ENCODE peak calls at places on chromosomes 5 and 9, in ten cellular contexts. B is breast epithelium, Q is A549, O is H1, U is endothelial cell of umbilical vein, Y is heart left ventricle, X is testis, P is ovary, R is uterus, E is adrenal gland. L is an unnamed sample.

GRCh38 chr5:41246376-41246775 is 33.0 kb upstream of the C6 start:
- DNase-seq in R (peak; percentile 32), U (no peak), Q (peak; percentile 29), B (no peak), X (no peak), P (no peak), O (no peak), E (no peak), Y (no peak), L (no peak)

GRCh38 chr5:29367176-29367833 is 1826.2 kb upstream of the CDH6 start:
- DNase-seq in Q (peak; percentile 3), Y (no peak), O (no peak), E (no peak), B (no peak), X (peak; percentile 54), P (no peak), R (no peak), U (no peak), L (no peak)

GRCh38 chr9:117375956-117376355 is 38.9 kb downstream of the ASTN2 start:
- DNase-seq in O (no peak), Y (no peak), P (no peak), Q (no peak), X (no peak), B (no peak), U (no peak), E (no peak), R (no peak), L (no peak)

GRCh38 chr5:43193952-43194321 is 1.9 kb downstream of the NIM1K start:
- DNase-seq in O (no peak), Q (no peak), E (no peak), B (no peak), Y (no peak), P (no peak), R (no peak), U (no peak), X (no peak), L (no peak)

GRCh38 chr9:130835441-130836298 is 616 bp downstream of the ABL1 start:
- DNase-seq in Q (peak; percentile 61), Y (peak; percentile 67), U (peak; percentile 49), P (peak; percentile 79), B (no peak), O (no peak), E (peak; percentile 53), X (peak; percentile 60), R (no peak), L (no peak)

GRCh38 chr5:170752257-170753215 is 31.0 kb upstream of the GABRP start:
- DNase-seq in X (no peak), Y (peak; percentile 40), E (no peak), B (peak; percentile 69), R (no peak), P (no peak), U (no peak), Q (no peak), O (no peak), L (no peak)

GRCh38 chr9:135296783-135297715 is 182.5 kb upstream of the PPP1R26 start:
- DNase-seq in R (no peak), Y (no peak), B (no peak), O (no peak), P (no peak), E (no peak), Q (no peak), X (no peak), U (no peak), L (peak; percentile 50)

GRCh38 chr9:87853843-87854242 is 28.8 kb upstream of the SPATA31E1 start:
- DNase-seq in B (no peak), R (no peak), Q (no peak), E (no peak), X (no peak), P (no peak), U (no peak), Y (no peak), O (no peak), L (no peak)

GRCh38 chr5:76790632-76791290 is 28.1 kb upstream of the F2RL1 start:
- DNase-seq in R (no peak), X (no peak), Q (peak; percentile 94), O (no peak), E (peak; percentile 34), P (no peak), B (no peak), U (peak; percentile 98), Y (peak; percentile 36), L (no peak)

GRCh38 chr5:172299916-172300439 is 16.4 kb upstream of the UBTD2 start:
- DNase-seq in Y (no peak), P (no peak), Q (no peak), O (no peak), B (no peak), E (no peak), U (no peak), R (no peak), X (no peak), L (no peak)

GRCh38 chr5:96476654-96477053 is 43.6 kb upstream of the PCSK1 start:
- DNase-seq in B (no peak), E (no peak), Q (no peak), Y (no peak), X (no peak), U (peak; percentile 67), R (no peak), O (no peak), P (no peak), L (no peak)

GRCh38 chr5:174720066-174720611 is 4.2 kb upstream of the MSX2 start:
- DNase-seq in B (no peak), O (no peak), R (no peak), U (no peak), P (no peak), E (no peak), Y (no peak), X (no peak), Q (no peak), L (no peak)

DNA sequence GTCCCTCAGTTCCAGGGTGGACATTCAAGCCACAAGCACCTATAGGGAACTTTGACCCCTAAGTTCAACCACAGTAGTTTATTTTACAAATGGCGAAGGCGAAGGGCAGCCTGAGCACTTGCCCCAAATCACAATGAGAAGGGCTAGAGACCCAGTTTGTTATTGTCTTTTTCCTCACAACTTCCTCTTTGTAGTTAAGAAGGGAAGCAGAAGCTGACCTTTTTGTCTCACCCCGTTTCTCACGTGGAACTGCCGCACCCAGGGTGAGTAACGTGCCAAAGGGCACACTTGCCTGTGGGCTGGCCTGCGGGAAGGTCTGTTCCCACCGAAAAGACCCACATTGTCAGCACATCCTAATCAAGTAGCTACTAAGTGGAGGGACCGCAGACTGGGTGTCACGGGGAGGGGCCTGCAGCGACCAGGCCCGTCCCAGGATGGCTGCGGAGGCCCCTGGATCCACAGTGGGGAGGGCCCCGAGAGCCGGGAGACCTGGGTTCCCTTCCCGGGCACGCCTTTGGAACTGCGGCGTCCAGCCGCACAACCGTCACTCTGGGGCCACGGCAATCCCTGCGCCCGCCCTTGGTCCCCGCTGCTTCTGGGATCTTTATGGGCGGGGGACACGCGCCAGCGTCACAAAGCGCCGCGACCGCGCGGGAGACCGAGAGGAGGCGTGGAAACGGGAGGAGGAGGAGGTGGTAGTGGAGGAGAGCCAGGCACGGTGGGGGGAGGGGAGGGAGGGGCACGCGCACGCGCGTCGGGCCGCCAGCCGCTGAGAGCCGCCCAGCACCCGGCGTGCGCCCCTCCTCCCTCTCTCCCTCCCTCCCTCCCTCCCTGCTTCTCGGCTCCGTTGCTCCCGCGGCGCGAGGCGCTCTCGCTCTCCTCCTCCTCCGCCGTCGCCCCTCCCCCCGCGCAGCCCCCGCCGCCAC is at the start of gene UBE2R2:
- DNase-seq in R (peak; percentile 89), B (peak; percentile 82), Y (peak; percentile 95), O (peak; percentile 60), E (peak; percentile 94), Q (peak; percentile 95), P (peak; percentile 93), X (peak; percentile 93), U (peak; percentile 93), L (peak; percentile 98)
- TF ChIP-seq POLR2A in R (peak; percentile 29), B (peak; percentile 48), Y (peak; percentile 84), O (peak; percentile 86), E (peak; percentile 63), Q (peak; percentile 53), P (peak; percentile 60), X (no peak), U (peak; percentile 70), L (no peak)

GRCh38 chr5:136679233-136679632 is 313.9 kb upstream of the TRPC7 start:
- DNase-seq in P (no peak), Q (no peak), R (no peak), X (no peak), O (no peak), U (no peak), E (no peak), B (no peak), Y (no peak), L (no peak)

GRCh38 chr5:136674178-136674577 is 308.8 kb upstream of the TRPC7 start:
- DNase-seq in Y (no peak), P (no peak), Q (no peak), X (no peak), B (no peak), U (no peak), E (no peak), R (no peak), O (no peak), L (no peak)

DNA sequence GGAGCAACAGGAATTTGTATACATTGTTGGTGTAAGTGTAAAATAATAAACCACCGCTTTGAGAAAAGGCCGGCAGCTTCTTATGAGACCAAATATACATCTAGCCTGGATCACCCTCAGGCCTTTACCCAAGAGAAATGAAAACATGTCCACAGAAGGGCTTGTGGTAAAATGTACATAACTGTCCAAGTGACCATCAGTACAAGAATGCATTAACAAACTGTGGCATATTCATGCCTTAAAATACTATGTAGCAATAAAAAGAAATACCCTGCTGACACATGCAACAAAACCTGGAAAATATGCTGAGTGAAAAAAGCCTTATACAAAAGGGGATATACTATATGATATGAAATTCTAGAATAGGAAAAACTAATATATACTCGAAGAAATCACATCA is 311.9 kb upstream of the TRPC7 start:
- DNase-seq in B (no peak), Q (no peak), Y (no peak), E (no peak), R (no peak), U (no peak), O (no peak), P (no peak), X (no peak), L (no peak)
- H3K4me3 ChIP-seq in B (no peak overlapping the region), Q (no peak overlapping the region), Y (no peak overlapping the region), E (no peak overlapping the region), R (no peak overlapping the region), U (no peak overlapping the region), O (no peak overlapping the region), P (no peak overlapping the region), X (no peak overlapping the region), L (no peak overlapping the region)

DNA sequence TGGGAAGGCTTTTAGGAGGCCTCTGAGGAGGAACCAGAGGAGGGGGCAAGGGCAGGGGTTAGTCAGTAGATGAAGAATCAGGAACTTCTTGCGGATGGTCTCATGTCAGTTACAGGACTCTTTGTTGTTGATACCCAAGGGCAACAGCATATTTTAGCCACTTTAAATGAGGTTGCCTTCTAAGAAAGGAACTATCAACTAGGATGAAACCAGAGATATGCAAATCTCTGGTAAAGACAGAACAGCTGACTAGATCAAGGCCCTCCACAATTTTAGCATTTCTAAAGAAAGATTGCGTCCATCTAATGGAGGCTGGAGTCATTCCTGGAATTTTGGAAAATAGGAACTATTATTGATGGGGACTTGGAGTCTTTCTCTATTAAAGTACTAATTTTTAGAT is 57.7 kb upstream of the KLF4 start:
- DNase-seq in Q (no peak), E (no peak), Y (no peak), B (no peak), U (no peak), X (no peak), R (no peak), O (no peak), P (no peak), L (no peak)
- TF ChIP-seq POLR2A in Q (no peak), E (no peak), Y (no peak), B (no peak), U (no peak), X (no peak), R (no peak), O (no peak), P (no peak), L (no peak)

GRCh38 chr5:56012281-56012963 is 17.7 kb upstream of the IL6ST start:
- DNase-seq in X (no peak), U (peak; percentile 52), P (no peak), B (no peak), E (no peak), Q (no peak), R (peak; percentile 39), Y (peak; percentile 28), O (no peak), L (no peak)
- H3K4me3 ChIP-seq in X (no peak overlapping the region), U (no peak overlapping the region), P (no peak overlapping the region), B (no peak overlapping the region), E (no peak overlapping the region), Q (no peak overlapping the region), R (no peak overlapping the region), Y (no peak overlapping the region), O (no peak overlapping the region), L (no peak overlapping the region)

L was measured in lower leg skin.